ENCODE peak calls at places on chromosomes 16 and 17, in ten cellular contexts. One of them, this sample, is unnamed.

GRCh38 chr16:726438-727290 is at the start of the genes CCDC78 and HAGHL:
- DNase-seq in tibial nerve: no peak
- DNase-seq in astrocyte of the spinal cord: peak
- DNase-seq in ovary: no peak
- DNase-seq in testis: peak
- DNase-seq in epithelial cell of esophagus: peak
- DNase-seq in AG09309: no peak
- DNase-seq in mesothelial cell of epicardium: no peak
- DNase-seq in activated CD8-positive, alpha-beta T cell treated with anti-CD3 and anti-CD28 coated beads for 36 hours: peak
- DNase-seq in nephron progenitor cell: peak
- DNase-seq in this sample: no peak

GRCh38 chr17:4332296-4332970 is 34.0 kb downstream of the UBE2G1 start:
- DNase-seq in mesothelial cell of epicardium: no peak
- DNase-seq in tibial nerve: no peak
- DNase-seq in astrocyte of the spinal cord: no peak
- DNase-seq in ovary: no peak
- DNase-seq in AG09309: no peak
- DNase-seq in activated CD8-positive, alpha-beta T cell treated with anti-CD3 and anti-CD28 coated beads for 36 hours: no peak
- DNase-seq in testis: no peak
- DNase-seq in epithelial cell of esophagus: peak
- DNase-seq in nephron progenitor cell: no peak
- DNase-seq in this sample: no peak

GRCh38 chr16:24178496-24178895 is 77.6 kb upstream of the CACNG3 start:
- DNase-seq in nephron progenitor cell: peak
- DNase-seq in activated CD8-positive, alpha-beta T cell treated with anti-CD3 and anti-CD28 coated beads for 36 hours: peak
- DNase-seq in ovary: no peak
- DNase-seq in mesothelial cell of epicardium: no peak
- DNase-seq in testis: no peak
- DNase-seq in tibial nerve: no peak
- DNase-seq in astrocyte of the spinal cord: no peak
- DNase-seq in AG09309: no peak
- DNase-seq in epithelial cell of esophagus: peak
- DNase-seq in this sample: peak

GRCh38 chr17:17075037-17075755 is 32.9 kb downstream of the MPRIP start:
- DNase-seq in mesothelial cell of epicardium: no peak
- DNase-seq in astrocyte of the spinal cord: peak
- DNase-seq in AG09309: peak
- DNase-seq in ovary: peak
- DNase-seq in testis: peak
- DNase-seq in activated CD8-positive, alpha-beta T cell treated with anti-CD3 and anti-CD28 coated beads for 36 hours: peak
- DNase-seq in tibial nerve: peak
- DNase-seq in nephron progenitor cell: peak
- DNase-seq in epithelial cell of esophagus: peak
- DNase-seq in this sample: no peak

GRCh38 chr16:75251280-75252048 is at the start of gene BCAR1:
- DNase-seq in mesothelial cell of epicardium: peak
- DNase-seq in ovary: peak
- DNase-seq in testis: peak
- DNase-seq in tibial nerve: peak
- DNase-seq in activated CD8-positive, alpha-beta T cell treated with anti-CD3 and anti-CD28 coated beads for 36 hours: peak
- DNase-seq in nephron progenitor cell: peak
- DNase-seq in astrocyte of the spinal cord: peak
- DNase-seq in epithelial cell of esophagus: peak
- DNase-seq in AG09309: peak
- DNase-seq in this sample: peak

GRCh38 chr17:55458977-55459376 is 37.3 kb upstream of the MMD start:
- DNase-seq in AG09309: no peak
- DNase-seq in mesothelial cell of epicardium: no peak
- DNase-seq in nephron progenitor cell: no peak
- DNase-seq in testis: no peak
- DNase-seq in epithelial cell of esophagus: peak
- DNase-seq in astrocyte of the spinal cord: peak
- DNase-seq in ovary: no peak
- DNase-seq in tibial nerve: no peak
- DNase-seq in activated CD8-positive, alpha-beta T cell treated with anti-CD3 and anti-CD28 coated beads for 36 hours: peak
- DNase-seq in this sample: no peak

GRCh38 chr16:13238182-13238581 is 336.8 kb downstream of the SHISA9 start:
- DNase-seq in activated CD8-positive, alpha-beta T cell treated with anti-CD3 and anti-CD28 coated beads for 36 hours: no peak
- DNase-seq in testis: no peak
- DNase-seq in mesothelial cell of epicardium: no peak
- DNase-seq in nephron progenitor cell: no peak
- DNase-seq in AG09309: no peak
- DNase-seq in astrocyte of the spinal cord: no peak
- DNase-seq in ovary: no peak
- DNase-seq in epithelial cell of esophagus: no peak
- DNase-seq in tibial nerve: no peak
- DNase-seq in this sample: no peak

GRCh38 chr17:43768382-43768781 is 9.8 kb upstream of the SOST start:
- DNase-seq in AG09309: no peak
- DNase-seq in astrocyte of the spinal cord: no peak
- DNase-seq in nephron progenitor cell: no peak
- DNase-seq in ovary: no peak
- DNase-seq in testis: peak
- DNase-seq in activated CD8-positive, alpha-beta T cell treated with anti-CD3 and anti-CD28 coated beads for 36 hours: no peak
- DNase-seq in epithelial cell of esophagus: no peak
- DNase-seq in mesothelial cell of epicardium: no peak
- DNase-seq in tibial nerve: peak
- DNase-seq in this sample: no peak

GRCh38 chr17:49357516-49357915 is 4.5 kb downstream of the ZNF652 start:
- DNase-seq in AG09309: no peak
- DNase-seq in mesothelial cell of epicardium: no peak
- DNase-seq in nephron progenitor cell: no peak
- DNase-seq in testis: no peak
- DNase-seq in astrocyte of the spinal cord: no peak
- DNase-seq in tibial nerve: no peak
- DNase-seq in epithelial cell of esophagus: no peak
- DNase-seq in ovary: no peak
- DNase-seq in activated CD8-positive, alpha-beta T cell treated with anti-CD3 and anti-CD28 coated beads for 36 hours: no peak
- DNase-seq in this sample: no peak

DNA sequence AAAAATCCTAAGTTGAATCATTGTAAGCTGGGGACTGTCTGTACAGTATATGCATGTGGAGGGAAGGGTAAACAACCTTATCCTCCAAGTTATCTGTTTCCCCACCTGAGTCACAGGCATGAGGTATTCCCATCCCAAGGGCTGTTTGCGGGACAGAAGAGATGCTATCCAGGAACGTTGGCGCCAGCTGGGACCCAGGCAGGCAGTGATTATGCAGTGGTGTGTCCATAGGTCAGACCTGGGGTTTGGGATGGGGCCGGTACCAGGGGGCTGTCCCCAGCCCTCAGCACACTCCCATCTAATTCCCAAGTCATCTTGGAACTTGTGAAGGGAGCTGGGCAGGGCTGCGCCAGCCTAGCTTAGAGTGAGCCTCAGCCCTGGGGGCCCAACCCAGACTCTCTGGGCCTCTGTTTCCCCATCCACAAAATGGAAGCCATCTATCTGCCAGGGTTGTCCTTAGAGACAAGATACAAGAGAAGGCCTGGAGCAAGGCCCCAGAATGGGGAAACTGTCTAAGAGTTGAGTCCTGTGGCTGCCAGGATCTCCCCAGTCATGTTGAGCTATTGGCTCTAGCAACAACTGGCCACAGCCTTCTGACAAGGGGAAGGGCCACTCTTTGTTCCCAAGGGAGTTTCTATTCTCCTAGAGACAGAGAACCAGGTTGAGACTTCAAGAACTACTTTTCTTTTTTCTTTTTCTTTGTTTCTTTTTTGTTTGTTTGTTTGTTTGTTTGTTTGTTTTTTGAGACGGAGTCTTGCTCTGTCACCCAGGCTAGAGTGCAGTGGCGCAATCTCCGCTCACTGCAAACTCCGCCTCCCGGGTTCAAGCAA is 9.8 kb upstream of the JUP start:
- DNase-seq in astrocyte of the spinal cord: no peak
- DNase-seq in ovary: no peak
- DNase-seq in AG09309: no peak
- DNase-seq in mesothelial cell of epicardium: no peak
- DNase-seq in tibial nerve: no peak
- DNase-seq in epithelial cell of esophagus: no peak
- DNase-seq in testis: no peak
- DNase-seq in activated CD8-positive, alpha-beta T cell treated with anti-CD3 and anti-CD28 coated beads for 36 hours: no peak
- DNase-seq in nephron progenitor cell: no peak
- DNase-seq in this sample: no peak
- TF ChIP-seq CTCF in astrocyte of the spinal cord: no peak
- TF ChIP-seq CTCF in ovary: no peak
- TF ChIP-seq CTCF in AG09309: no peak
- TF ChIP-seq CTCF in mesothelial cell of epicardium: no peak
- TF ChIP-seq CTCF in tibial nerve: no peak
- TF ChIP-seq CTCF in epithelial cell of esophagus: no peak
- TF ChIP-seq CTCF in testis: no peak
- TF ChIP-seq CTCF in activated CD8-positive, alpha-beta T cell treated with anti-CD3 and anti-CD28 coated beads for 36 hours: no peak
- TF ChIP-seq CTCF in nephron progenitor cell: no peak
- TF ChIP-seq CTCF in this sample: no peak

DNA sequence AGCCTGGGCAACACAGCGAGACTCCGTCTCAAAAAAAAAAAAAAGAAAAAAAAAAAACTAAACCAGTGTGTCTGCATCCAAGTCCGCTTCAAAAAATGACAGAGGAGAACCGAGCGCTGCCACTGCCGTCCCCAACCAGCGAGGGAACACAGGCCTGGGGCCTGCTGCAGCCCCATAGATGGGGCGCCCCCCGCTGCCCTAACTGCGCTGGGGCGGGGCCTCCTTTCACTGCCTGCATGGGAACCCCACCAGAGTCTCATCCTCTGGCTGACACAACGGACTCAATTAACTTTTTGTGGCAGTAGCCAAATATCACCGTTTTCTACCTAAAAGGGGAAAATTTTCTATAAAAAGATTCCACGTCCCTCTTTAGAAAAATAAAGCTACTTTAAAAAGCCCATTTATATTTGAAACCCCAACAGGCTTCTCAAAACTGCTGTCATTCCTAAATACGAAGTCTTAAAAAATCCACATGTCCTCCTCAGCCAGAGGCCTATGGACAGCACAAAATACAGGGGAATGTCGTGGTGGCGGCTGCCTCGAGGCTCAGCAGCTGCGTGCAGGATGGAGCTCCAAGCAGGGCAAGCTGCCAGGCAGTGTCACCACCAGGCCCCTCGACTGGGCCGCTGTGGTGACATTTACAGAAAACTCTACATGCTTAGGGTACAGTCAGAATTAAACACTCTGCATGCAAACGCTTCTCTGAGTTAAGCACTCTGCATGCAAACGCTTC is 30.4 kb downstream of the KLHDC4 start:
- DNase-seq in tibial nerve: no peak
- DNase-seq in mesothelial cell of epicardium: no peak
- DNase-seq in activated CD8-positive, alpha-beta T cell treated with anti-CD3 and anti-CD28 coated beads for 36 hours: no peak
- DNase-seq in testis: no peak
- DNase-seq in astrocyte of the spinal cord: no peak
- DNase-seq in epithelial cell of esophagus: no peak
- DNase-seq in AG09309: no peak
- DNase-seq in ovary: no peak
- DNase-seq in nephron progenitor cell: no peak
- DNase-seq in this sample: no peak
- TF ChIP-seq CTCF in tibial nerve: no peak
- TF ChIP-seq CTCF in mesothelial cell of epicardium: no peak
- TF ChIP-seq CTCF in activated CD8-positive, alpha-beta T cell treated with anti-CD3 and anti-CD28 coated beads for 36 hours: no peak
- TF ChIP-seq CTCF in testis: no peak
- TF ChIP-seq CTCF in astrocyte of the spinal cord: no peak
- TF ChIP-seq CTCF in epithelial cell of esophagus: no peak
- TF ChIP-seq CTCF in AG09309: no peak
- TF ChIP-seq CTCF in ovary: no peak
- TF ChIP-seq CTCF in nephron progenitor cell: no peak
- TF ChIP-seq CTCF in this sample: no peak

GRCh38 chr17:75689441-75689873 is 22.3 kb downstream of the SAP30BP start:
- DNase-seq in mesothelial cell of epicardium: no peak
- DNase-seq in tibial nerve: no peak
- DNase-seq in epithelial cell of esophagus: peak
- DNase-seq in AG09309: no peak
- DNase-seq in ovary: no peak
- DNase-seq in astrocyte of the spinal cord: no peak
- DNase-seq in activated CD8-positive, alpha-beta T cell treated with anti-CD3 and anti-CD28 coated beads for 36 hours: peak
- DNase-seq in nephron progenitor cell: no peak
- DNase-seq in testis: no peak
- DNase-seq in this sample: no peak
- TF ChIP-seq CTCF in mesothelial cell of epicardium: no peak
- TF ChIP-seq CTCF in tibial nerve: no peak
- TF ChIP-seq CTCF in epithelial cell of esophagus: no peak
- TF ChIP-seq CTCF in AG09309: no peak
- TF ChIP-seq CTCF in ovary: no peak
- TF ChIP-seq CTCF in astrocyte of the spinal cord: no peak
- TF ChIP-seq CTCF in activated CD8-positive, alpha-beta T cell treated with anti-CD3 and anti-CD28 coated beads for 36 hours: no peak
- TF ChIP-seq CTCF in nephron progenitor cell: no peak
- TF ChIP-seq CTCF in testis: no peak
- TF ChIP-seq CTCF in this sample: no peak

GRCh38 chr16:82643936-82644630 is 17.3 kb downstream of the CDH13 start:
- DNase-seq in astrocyte of the spinal cord: no peak
- DNase-seq in tibial nerve: no peak
- DNase-seq in epithelial cell of esophagus: no peak
- DNase-seq in AG09309: no peak
- DNase-seq in activated CD8-positive, alpha-beta T cell treated with anti-CD3 and anti-CD28 coated beads for 36 hours: no peak
- DNase-seq in ovary: no peak
- DNase-seq in mesothelial cell of epicardium: no peak
- DNase-seq in nephron progenitor cell: no peak
- DNase-seq in testis: no peak
- DNase-seq in this sample: no peak

GRCh38 chr16:82639263-82639662 is 12.5 kb downstream of the CDH13 start:
- DNase-seq in activated CD8-positive, alpha-beta T cell treated with anti-CD3 and anti-CD28 coated beads for 36 hours: no peak
- DNase-seq in tibial nerve: no peak
- DNase-seq in testis: no peak
- DNase-seq in epithelial cell of esophagus: peak
- DNase-seq in astrocyte of the spinal cord: no peak
- DNase-seq in AG09309: no peak
- DNase-seq in nephron progenitor cell: no peak
- DNase-seq in mesothelial cell of epicardium: no peak
- DNase-seq in ovary: no peak
- DNase-seq in this sample: no peak

GRCh38 chr16:82643136-82643535 is 16.4 kb downstream of the CDH13 start:
- DNase-seq in activated CD8-positive, alpha-beta T cell treated with anti-CD3 and anti-CD28 coated beads for 36 hours: no peak
- DNase-seq in astrocyte of the spinal cord: no peak
- DNase-seq in testis: no peak
- DNase-seq in nephron progenitor cell: no peak
- DNase-seq in AG09309: no peak
- DNase-seq in tibial nerve: no peak
- DNase-seq in ovary: no peak
- DNase-seq in mesothelial cell of epicardium: no peak
- DNase-seq in epithelial cell of esophagus: no peak
- DNase-seq in this sample: no peak

GRCh38 chr16:82639666-82640336 is 13.0 kb downstream of the CDH13 start:
- DNase-seq in nephron progenitor cell: peak
- DNase-seq in epithelial cell of esophagus: peak
- DNase-seq in astrocyte of the spinal cord: peak
- DNase-seq in activated CD8-positive, alpha-beta T cell treated with anti-CD3 and anti-CD28 coated beads for 36 hours: peak
- DNase-seq in testis: peak
- DNase-seq in ovary: no peak
- DNase-seq in AG09309: no peak
- DNase-seq in mesothelial cell of epicardium: peak
- DNase-seq in tibial nerve: no peak
- DNase-seq in this sample: peak

DNA sequence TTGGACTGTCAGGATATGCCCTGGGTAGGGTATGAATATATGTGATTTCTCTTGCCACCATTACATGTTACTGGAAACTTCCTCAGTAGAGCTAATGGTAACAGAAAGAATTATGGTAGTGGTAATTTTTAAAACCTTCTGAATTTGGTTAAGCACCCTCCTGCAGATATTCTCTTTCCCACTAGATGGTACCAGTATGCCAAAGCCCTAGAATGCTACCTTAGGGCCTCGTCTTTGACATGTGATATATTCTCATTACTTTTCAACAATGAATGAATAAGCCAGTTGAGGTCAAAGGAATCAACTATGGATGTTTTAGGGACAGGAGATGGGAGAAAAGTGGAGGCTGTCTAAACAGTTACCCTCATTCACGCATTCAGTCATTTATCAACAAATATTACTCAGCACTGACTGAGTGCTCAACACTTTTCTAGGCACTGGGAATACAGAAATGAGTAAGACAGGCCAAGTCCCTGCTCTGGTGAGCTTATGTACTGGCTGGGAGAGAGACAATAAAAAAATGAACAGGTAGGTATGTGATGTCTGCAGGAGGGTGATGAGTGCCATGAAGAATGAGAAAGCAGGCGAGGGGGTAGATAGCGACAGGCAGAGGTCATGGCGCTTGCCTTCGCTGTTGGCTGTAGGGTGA is 14.7 kb downstream of the CDH13 start:
- DNase-seq in astrocyte of the spinal cord: peak
- DNase-seq in mesothelial cell of epicardium: no peak
- DNase-seq in testis: no peak
- DNase-seq in activated CD8-positive, alpha-beta T cell treated with anti-CD3 and anti-CD28 coated beads for 36 hours: no peak
- DNase-seq in tibial nerve: no peak
- DNase-seq in AG09309: no peak
- DNase-seq in epithelial cell of esophagus: peak
- DNase-seq in ovary: no peak
- DNase-seq in nephron progenitor cell: no peak
- DNase-seq in this sample: no peak
- TF ChIP-seq CTCF in astrocyte of the spinal cord: peak
- TF ChIP-seq CTCF in mesothelial cell of epicardium: no peak
- TF ChIP-seq CTCF in testis: no peak
- TF ChIP-seq CTCF in activated CD8-positive, alpha-beta T cell treated with anti-CD3 and anti-CD28 coated beads for 36 hours: peak
- TF ChIP-seq CTCF in tibial nerve: no peak
- TF ChIP-seq CTCF in AG09309: peak
- TF ChIP-seq CTCF in epithelial cell of esophagus: peak
- TF ChIP-seq CTCF in ovary: no peak
- TF ChIP-seq CTCF in nephron progenitor cell: peak
- TF ChIP-seq CTCF in this sample: no peak

This sample was measured in progenitor cell of endocrine pancreas.